ENCODE peak calls at places on chromosomes 4 and X, in ten cellular contexts. Q is stimulated activated CD8-positive, alpha-beta memory T cell treated with anti-CD3 and anti-CD28 coated beads, Interleukin-2, amount 100 ng/mL, for 1 hour; O is HFFc6; K is body of pancreas; N is fibroblast of mammary gland; B is cardiac septum; U is NAMALWA; E is HTR-8/SVneo; Z is esophagus squamous epithelium; M is GM23248. I is an unnamed sample.

GRCh38 chr4:25667931-25668557 is 12.4 kb downstream of the SLC34A2 start:
- DNase-seq in Q (no peak), O (no peak), K (no peak), N (no peak), B (peak; percentile 14), U (no peak), E (no peak), Z (no peak), M (no peak), I (peak; percentile 58)

GRCh38 chr4:94339779-94340178 is 2.9 kb downstream of the HPGDS start:
- DNase-seq in Q (no peak), O (no peak), K (no peak), N (no peak), B (no peak), U (no peak), E (no peak), Z (no peak), M (no peak), I (no peak)

GRCh38 chr4:159071969-159072765 is 30.7 kb upstream of the RAPGEF2 start:
- DNase-seq in Q (no peak), O (no peak), K (no peak), N (peak; percentile 25), B (no peak), U (no peak), E (no peak), Z (no peak), M (no peak), I (no peak)

GRCh38 chrX:71111851-71112468 is 583 bp upstream of the IL2RG start:
- DNase-seq in Q (no peak), O (no peak), K (no peak), N (no peak), B (no peak), U (no peak), E (no peak), Z (no peak), M (no peak), I (no peak)

GRCh38 chr4:41693629-41694028 is 54.9 kb downstream of the PHOX2B start:
- DNase-seq in Q (no peak), O (peak; percentile 39), K (no peak), N (peak; percentile 39), B (no peak), U (peak; percentile 65), E (peak; percentile 37), Z (no peak), M (peak; percentile 56), I (no peak)

GRCh38 chr4:74682567-74683359 is 111.6 kb downstream of the BTC start:
- DNase-seq in Q (no peak), O (peak; percentile 97), K (peak; percentile 67), N (peak; percentile 95), B (no peak), U (no peak), E (peak; percentile 14), Z (no peak), M (peak; percentile 94), I (peak; percentile 88)

GRCh38 chr4:137390141-137390540 is 142.2 kb downstream of the PCDH18 start:
- DNase-seq in Q (no peak), O (no peak), K (no peak), N (peak; percentile 60), B (no peak), U (no peak), E (no peak), Z (no peak), M (peak; percentile 45), I (no peak)

GRCh38 chrX:113384628-113385027 is 544.0 kb upstream of the AMOT start:
- DNase-seq in Q (no peak), O (peak; percentile 34), K (no peak), N (peak; percentile 91), B (no peak), U (no peak), E (no peak), Z (no peak), M (peak; percentile 85), I (peak; percentile 78)

GRCh38 chr4:144646523-144647094 is 653 bp downstream of the HHIP start:
- DNase-seq in Q (no peak), O (no peak), K (peak; percentile 38), N (no peak), B (no peak), U (no peak), E (peak; percentile 41), Z (no peak), M (peak; percentile 33), I (no peak)

GRCh38 chr4:139560396-139561084 is 4.5 kb upstream of the SETD7 start:
- DNase-seq in Q (no peak), O (no peak), K (no peak), N (no peak), B (no peak), U (peak; percentile 89), E (no peak), Z (no peak), M (no peak), I (no peak)

GRCh38 chr4:61851126-61851525 is 651.0 kb downstream of the ADGRL3 start:
- DNase-seq in Q (no peak), O (no peak), K (no peak), N (no peak), B (no peak), U (no peak), E (no peak), Z (no peak), M (no peak), I (no peak)

GRCh38 chrX:118152721-118153120 is 36.1 kb upstream of the KLHL13 start:
- DNase-seq in Q (no peak), O (no peak), K (no peak), N (no peak), B (no peak), U (no peak), E (no peak), Z (no peak), M (no peak), I (no peak)

GRCh38 chr4:39406763-39407583 is at the start of gene KLB:
- DNase-seq in Q (no peak), O (no peak), K (peak; percentile 61), N (peak; percentile 49), B (no peak), U (no peak), E (no peak), Z (no peak), M (peak; percentile 13), I (no peak)

GRCh38 chr4:10196191-10196590 is 79.6 kb upstream of the WDR1 start:
- DNase-seq in Q (no peak), O (no peak), K (no peak), N (no peak), B (no peak), U (no peak), E (no peak), Z (no peak), M (no peak), I (no peak)

GRCh38 chrX:115560978-115561604 is at the start of gene PLS3:
- DNase-seq in Q (no peak), O (peak; percentile 83), K (peak; percentile 85), N (peak; percentile 81), B (peak; percentile 90), U (no peak), E (peak; percentile 50), Z (peak; percentile 2), M (peak; percentile 83), I (peak; percentile 89)

GRCh38 chrX:130799393-130799792 is 103.6 kb downstream of the ENOX2 start:
- DNase-seq in Q (no peak), O (peak; percentile 1), K (no peak), N (peak; percentile 55), B (no peak), U (no peak), E (no peak), Z (no peak), M (peak; percentile 49), I (no peak)

GRCh38 chr4:139022835-139023234 is 7.3 kb downstream of the NOCT start:
- DNase-seq in Q (no peak), O (no peak), K (no peak), N (no peak), B (no peak), U (no peak), E (no peak), Z (no peak), M (no peak), I (no peak)

GRCh38 chrX:55486736-55487135 is 2.9 kb downstream of the USP51 start:
- DNase-seq in Q (no peak), O (peak; percentile 10), K (no peak), N (no peak), B (no peak), U (no peak), E (no peak), Z (no peak), M (peak; percentile 44), I (peak; percentile 24)

GRCh38 chr4:13933163-13933562 is 305.6 kb upstream of the BOD1L1 start:
- DNase-seq in Q (no peak), O (peak; percentile 61), K (no peak), N (peak; percentile 59), B (no peak), U (peak; percentile 1), E (no peak), Z (no peak), M (peak; percentile 71), I (no peak)

GRCh38 chr4:88689877-88690276 is 7.8 kb downstream of the NAP1L5 start:
- DNase-seq in Q (no peak), O (no peak), K (no peak), N (no peak), B (no peak), U (no peak), E (no peak), Z (no peak), M (peak; percentile 18), I (no peak)